ENCODE peak calls at places on chromosomes 11 and 22, in five cellular contexts. U is HepG2, C is upper lobe of left lung, A is K562, Z is GM12878. B is an unnamed sample. For H3K4me1, the result is how much of the 10 kb centered on the place peaks cover.

GRCh38 chr11:119415517-119415916 is 7.5 kb downstream of the THY1 start:
- ATAC-seq in U (no peak), C (no peak), A (no peak), Z (peak), B (no peak)

GRCh38 chr11:65316979-65317786 is 2.5 kb downstream of the CDC42EP2 start:
- ATAC-seq in U (peak), C (peak), A (no peak), Z (no peak), B (peak)

GRCh38 chr22:33650244-33650643 is 270.0 kb downstream of the LARGE1 start:
- ATAC-seq in U (no peak), C (no peak), A (no peak), Z (no peak), B (no peak)

GRCh38 chr22:24392218-24392931 is 35.0 kb upstream of the ADORA2A start:
- ATAC-seq in U (no peak), C (no peak), A (no peak), Z (no peak), B (no peak)

GRCh38 chr11:116955548-116955947 is 118.1 kb upstream of the APOA1 start:
- ATAC-seq in U (no peak), C (no peak), A (no peak), Z (no peak), B (no peak)

GRCh38 chr11:46299425-46300067 is 22.1 kb downstream of the CREB3L1 start:
- ATAC-seq in U (no peak), C (no peak), A (no peak), Z (no peak), B (no peak)

GRCh38 chr11:27719575-27719925 is 19.3 kb upstream of the BDNF start:
- ATAC-seq in U (no peak), C (no peak), A (no peak), Z (no peak), B (no peak)

GRCh38 chr11:132058211-132058772 is 687.9 kb downstream of the NTM start:
- ATAC-seq in U (no peak), C (peak), A (no peak), Z (no peak), B (peak)

GRCh38 chr11:2298795-2299747 is 2.6 kb downstream of the C11orf21 start:
- ATAC-seq in U (peak), C (no peak), A (peak), Z (peak), B (no peak)

GRCh38 chr11:128532016-128532570 is 55.3 kb downstream of the ETS1 start:
- ATAC-seq in U (no peak), C (no peak), A (no peak), Z (no peak), B (no peak)

GRCh38 chr11:61652135-61652534 is 28.1 kb upstream of the DAGLA start:
- ATAC-seq in U (no peak), C (no peak), A (no peak), Z (no peak), B (no peak)

GRCh38 chr11:26276798-26277424 is 55.0 kb upstream of the ANO3 start:
- ATAC-seq in U (peak), C (no peak), A (peak), Z (peak), B (peak)

GRCh38 chr22:42803454-42803853 is 53.6 kb downstream of the ARFGAP3 start:
- ATAC-seq in U (no peak), C (no peak), A (no peak), Z (no peak), B (no peak)

GRCh38 chr22:42805016-42805997 is 51.8 kb downstream of the ARFGAP3 start:
- ATAC-seq in U (peak), C (peak), A (no peak), Z (no peak), B (peak)

GRCh38 chr22:42807185-42807584 is 49.9 kb downstream of the ARFGAP3 start:
- ATAC-seq in U (peak), C (no peak), A (no peak), Z (no peak), B (no peak)

GRCh38 chr22:42808516-42808915 is 48.6 kb downstream of the ARFGAP3 start:
- ATAC-seq in U (no peak), C (no peak), A (no peak), Z (no peak), B (no peak)

GRCh38 chr22:42805998-42806481 is 51.0 kb downstream of the ARFGAP3 start:
- ATAC-seq in U (peak), C (no peak), A (no peak), Z (no peak), B (no peak)
- H3K4me1 ChIP-seq in U (half or more), C (under half), A (under half), Z (under half), B (under half)

DNA sequence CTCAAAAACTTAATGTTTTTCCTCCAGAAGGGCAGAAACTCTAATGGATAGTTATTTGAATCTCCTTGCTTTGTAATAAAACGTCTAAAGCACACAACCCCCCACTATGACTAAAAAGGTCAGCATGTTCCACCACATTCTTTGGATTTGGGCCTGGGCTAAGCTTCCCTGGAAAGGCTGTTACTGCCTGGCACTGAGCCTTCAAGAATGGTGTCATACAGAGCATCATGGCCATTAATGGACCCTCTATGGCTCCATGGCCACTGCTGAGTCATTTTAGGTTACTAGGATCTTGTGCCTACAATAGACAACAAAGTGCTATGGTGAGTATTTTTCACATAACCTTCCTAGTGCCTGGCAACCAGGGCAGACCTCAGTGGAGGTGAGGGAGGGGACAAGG is 242.6 kb upstream of the FAT3 start:
- ATAC-seq in U (no peak), C (peak), A (no peak), Z (no peak), B (peak)
- TF ChIP-seq EP300 in U (no peak), C (no peak), A (no peak), Z (no peak), B (no peak)

DNA sequence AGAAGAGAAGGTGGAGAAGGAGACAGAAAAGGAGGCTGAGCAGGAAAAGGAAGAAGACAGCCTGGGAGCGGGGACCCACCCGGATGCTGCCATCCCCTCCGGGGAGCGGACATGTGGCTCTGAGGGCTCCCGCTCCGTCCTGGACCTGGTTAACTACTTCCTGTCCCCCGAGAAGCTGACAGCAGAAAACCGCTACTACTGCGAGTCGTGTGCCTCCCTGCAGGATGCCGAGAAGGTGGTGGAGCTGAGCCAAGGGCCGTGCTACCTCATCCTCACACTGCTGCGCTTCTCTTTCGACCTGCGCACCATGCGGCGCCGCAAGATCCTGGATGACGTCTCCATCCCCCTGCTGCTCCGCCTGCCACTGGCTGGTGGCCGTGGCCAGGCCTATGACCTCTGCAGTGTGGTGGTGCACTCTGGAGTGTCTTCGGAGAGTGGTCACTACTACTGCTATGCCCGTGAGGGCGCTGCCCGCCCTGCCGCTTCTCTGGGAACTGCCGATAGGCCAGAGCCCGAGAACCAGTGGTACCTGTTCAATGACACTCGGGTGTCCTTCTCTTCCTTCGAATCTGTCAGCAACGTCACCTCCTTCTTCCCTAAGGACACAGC is 21.4 kb downstream of the USP35 start:
- ATAC-seq in U (no peak), C (no peak), A (no peak), Z (no peak), B (no peak)
- TF ChIP-seq POLR2AphosphoS5 in U (no peak), C (peak), A (no peak), Z (no peak), B (no peak)

DNA sequence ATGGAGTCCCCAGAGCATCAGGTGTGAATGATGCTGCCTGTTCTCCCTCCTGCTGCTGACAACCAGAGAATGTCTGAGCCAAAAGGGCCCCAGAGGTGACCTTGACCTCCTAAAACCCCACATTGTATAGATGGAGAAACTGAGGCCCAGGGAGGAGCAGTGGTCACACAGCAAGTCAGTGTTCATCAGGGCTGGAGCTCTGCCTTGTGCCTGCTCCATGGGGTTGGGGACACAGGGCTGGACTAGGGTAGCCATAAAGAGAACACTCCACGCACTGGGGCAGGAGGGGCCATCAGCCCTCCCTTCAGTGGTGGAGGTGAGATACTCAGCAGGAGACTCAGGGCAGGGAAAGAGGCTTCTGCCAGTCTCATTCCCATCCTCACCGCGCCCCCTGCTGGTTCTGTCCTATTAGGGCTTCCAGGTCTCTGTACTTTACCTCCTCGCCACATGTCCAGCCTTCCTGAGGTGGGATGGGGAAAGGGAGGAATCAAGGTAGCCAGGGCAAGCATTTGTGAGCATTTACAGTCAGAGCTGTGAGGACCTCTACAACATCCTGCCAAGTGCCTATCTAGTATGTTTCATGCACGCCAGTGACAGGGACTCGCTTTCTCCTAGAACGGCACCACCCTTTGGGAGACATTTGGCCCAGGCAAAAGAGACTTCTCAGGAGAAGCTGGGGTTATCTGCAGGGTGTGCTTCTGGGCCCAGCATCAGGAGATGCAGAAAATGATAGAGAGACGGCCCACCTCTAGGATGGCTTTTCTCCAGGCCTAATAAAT is 43.2 kb downstream of the NEU3 start:
- ATAC-seq in U (peak), C (peak), A (peak), Z (peak), B (peak)
- H3K4me1 ChIP-seq in U (under half), C (under half), A (half or more), Z (under half), B (under half)

DNA sequence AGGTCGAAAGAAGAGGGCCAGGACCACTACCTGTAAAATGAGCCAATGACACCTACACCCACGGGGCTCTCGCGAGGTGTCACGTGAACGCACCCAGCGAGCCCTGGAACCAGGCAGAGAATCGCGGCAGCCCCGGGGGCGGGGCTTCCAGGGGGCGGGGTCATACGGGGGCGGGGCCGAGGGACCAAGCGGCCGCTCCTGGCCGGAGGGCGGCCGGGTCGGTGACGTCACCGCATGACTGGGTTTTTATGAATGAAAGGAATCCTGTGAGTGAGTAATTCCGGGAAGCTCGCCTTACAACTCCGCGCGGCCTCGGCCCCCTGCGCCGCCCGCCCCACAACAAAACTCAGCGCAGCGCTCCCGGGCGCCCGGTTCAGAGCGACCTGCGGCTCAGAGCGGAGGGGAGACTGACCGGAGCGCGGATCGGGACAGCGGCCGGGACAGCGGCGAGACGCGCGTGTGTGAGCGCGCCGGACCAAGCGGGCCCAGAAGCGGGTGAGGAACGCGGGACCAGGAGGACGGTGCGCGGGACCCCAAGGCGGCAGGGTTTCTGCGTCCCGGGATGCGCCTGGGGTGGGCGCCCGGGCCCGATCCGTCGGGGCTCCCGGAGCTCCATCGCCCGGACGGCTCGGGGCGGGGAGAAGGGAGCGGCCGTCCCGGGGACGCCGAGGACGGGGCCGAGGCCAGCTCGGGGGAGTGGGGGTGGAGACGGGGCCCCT is at the start of gene MAFF:
- ATAC-seq in U (peak), C (peak), A (peak), Z (peak), B (peak)
- TF ChIP-seq EP300 in U (no peak), C (no peak), A (no peak), Z (no peak), B (no peak)

GRCh38 chr11:71917646-71918045 is 10.7 kb downstream of the XNDC1N start:
- ATAC-seq in U (no peak), C (no peak), A (no peak), Z (no peak), B (no peak)

GRCh38 chr11:71914617-71915189 is 13.7 kb downstream of the XNDC1N start:
- ATAC-seq in U (no peak), C (no peak), A (no peak), Z (no peak), B (no peak)

GRCh38 chr11:71908218-71908617 is 20.2 kb downstream of the XNDC1N start:
- ATAC-seq in U (no peak), C (no peak), A (no peak), Z (no peak), B (no peak)

GRCh38 chr11:71913716-71914115 is 14.7 kb downstream of the XNDC1N start:
- ATAC-seq in U (no peak), C (no peak), A (no peak), Z (no peak), B (no peak)

DNA sequence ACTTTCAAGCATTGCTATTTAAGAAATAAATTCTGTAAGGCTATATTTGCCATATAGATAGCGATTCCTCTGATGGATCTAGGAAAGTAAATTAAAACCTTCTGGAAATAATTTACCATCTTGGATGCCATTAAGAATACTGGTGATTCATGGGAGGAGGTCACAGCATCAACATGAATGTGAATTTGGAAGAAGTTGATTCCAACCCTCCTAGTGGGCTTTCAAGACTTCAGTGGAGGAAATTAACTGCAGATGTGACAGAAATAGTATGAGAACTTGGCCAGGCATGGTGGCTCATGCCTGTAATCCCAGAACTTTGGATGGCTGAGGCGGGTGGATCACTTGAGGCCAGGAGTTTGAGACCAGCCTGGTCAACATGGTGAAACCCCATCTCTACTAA is 14.3 kb downstream of the XNDC1N start:
- ATAC-seq in U (no peak), C (no peak), A (no peak), Z (no peak), B (no peak)
- TF ChIP-seq POLR2AphosphoS5 in U (no peak), C (no peak), A (no peak), Z (no peak), B (no peak)

GRCh38 chr22:27541831-27542230 is 259.7 kb downstream of the MN1 start:
- ATAC-seq in U (no peak), C (no peak), A (no peak), Z (no peak), B (no peak)
- H3K4me1 ChIP-seq in U (under half), C (under half), A (under half), Z (under half), B (under half)

GRCh38 chr11:10322830-10323792 is 18.2 kb downstream of the ADM start:
- ATAC-seq in U (peak), C (peak), A (peak), Z (peak), B (peak)
- TF ChIP-seq EP300 in U (no peak), C (no peak), A (no peak), Z (no peak), B (no peak)